ENCODE peak calls at places on chromosome 22, in five cellular contexts. Y is NT2/D1, J is GM12878, H is H1, V is HepG2. M is an unnamed sample.

GRCh38 chr22:26651840-26652239 is 5.5 kb upstream of the MIAT start:
- DNase-seq in J (no peak), Y (no peak), V (no peak), H (no peak), M (no peak)

GRCh38 chr22:31852691-31853370 is 91.5 kb upstream of the YWHAH start:
- DNase-seq in H (no peak), Y (no peak), V (no peak), J (no peak), M (no peak)

GRCh38 chr22:44940121-44940520 is 69.7 kb downstream of the PHF21B start:
- DNase-seq in Y (peak), H (no peak), J (no peak), V (no peak), M (no peak)

GRCh38 chr22:26806445-26807170 is 149.2 kb downstream of the MIAT start:
- DNase-seq in V (no peak), H (no peak), J (no peak), Y (no peak), M (no peak)

GRCh38 chr22:47061226-47061625 is 298.8 kb downstream of the TBC1D22A start:
- DNase-seq in V (no peak), J (no peak), Y (no peak), H (no peak), M (no peak)

GRCh38 chr22:39448205-39449054 is 8.4 kb upstream of the MGAT3 start:
- DNase-seq in V (no peak), Y (no peak), J (no peak), H (no peak), M (no peak)

GRCh38 chr22:27990879-27991278 is 71.8 kb upstream of the PITPNB start:
- DNase-seq in Y (peak), V (peak), J (no peak), H (peak), M (peak)

GRCh38 chr22:23533328-23533762 is 46.7 kb downstream of the IGLL1 start:
- DNase-seq in Y (peak), J (no peak), H (peak), V (peak), M (peak)

GRCh38 chr22:19844423-19845368 is 10.0 kb downstream of the GNB1L start:
- DNase-seq in Y (no peak), V (no peak), H (peak), J (no peak), M (no peak)

GRCh38 chr22:20571531-20572007 is 64.2 kb downstream of the MED15 start:
- DNase-seq in V (peak), H (peak), J (no peak), Y (no peak), M (peak)

GRCh38 chr22:41216984-41217383 is 11.9 kb downstream of the L3MBTL2 start:
- DNase-seq in Y (no peak), J (no peak), H (no peak), V (no peak), M (no peak)

GRCh38 chr22:20658433-20659222 is 115.3 kb upstream of the SERPIND1 start:
- DNase-seq in J (no peak), Y (no peak), V (no peak), H (peak), M (no peak)

GRCh38 chr22:31044262-31044861 is 36.8 kb upstream of the SMTN start:
- DNase-seq in J (no peak), Y (no peak), H (no peak), V (peak), M (no peak)

GRCh38 chr22:19132693-19133400 is 1.7 kb downstream of the TSSK2 start:
- DNase-seq in J (no peak), H (no peak), V (no peak), Y (no peak), M (no peak)

GRCh38 chr22:47094861-47095330 is 332.4 kb downstream of the TBC1D22A start:
- DNase-seq in Y (no peak), H (no peak), V (no peak), J (no peak), M (no peak)

GRCh38 chr22:29842740-29843139 is 4.7 kb upstream of the ASCC2 start:
- DNase-seq in V (peak), J (no peak), H (no peak), Y (no peak), M (no peak)

GRCh38 chr22:17237031-17237668 is 17.9 kb upstream of the ADA2 start:
- DNase-seq in V (no peak), Y (no peak), H (no peak), J (peak), M (no peak)

GRCh38 chr22:24421428-24421931 is 5.9 kb upstream of the ADORA2A start:
- DNase-seq in H (peak), J (no peak), V (peak), Y (no peak), M (peak)

GRCh38 chr22:29208502-29208862 is 2.8 kb downstream of the EMID1 start:
- DNase-seq in Y (no peak), V (no peak), J (no peak), H (no peak), M (no peak)

GRCh38 chr22:24875862-24876506 is 70.0 kb downstream of the SGSM1 start:
- DNase-seq in H (peak), J (no peak), V (no peak), Y (peak), M (peak)

GRCh38 chr22:29268511-29269229 is 602 bp downstream of the EWSR1 start:
- DNase-seq in J (no peak), Y (no peak), V (peak), H (no peak), M (no peak)

GRCh38 chr22:17627961-17628303 is 617 bp downstream of the ATP6V1E1 start:
- DNase-seq in V (no peak), J (no peak), H (no peak), Y (no peak), M (no peak)

GRCh38 chr22:20112623-20113511 is 3.0 kb upstream of the RANBP1 start:
- DNase-seq in Y (no peak), H (no peak), J (no peak), V (no peak), M (no peak)

GRCh38 chr22:50160947-50161346 is 9.6 kb upstream of the PANX2 start:
- DNase-seq in V (no peak), H (no peak), J (no peak), Y (no peak), M (no peak)

GRCh38 chr22:23787910-23788309 is 1.1 kb downstream of the SMARCB1 start:
- DNase-seq in J (no peak), H (no peak), V (no peak), Y (no peak), M (no peak)

GRCh38 chr22:35409783-35410662 is 10.1 kb downstream of the MCM5 start:
- DNase-seq in V (no peak), H (no peak), J (peak), Y (no peak), M (no peak)
- TF ChIP-seq SUZ12 in V (no peak), H (no peak), J (no peak), Y (no peak), M (no peak)

DNA sequence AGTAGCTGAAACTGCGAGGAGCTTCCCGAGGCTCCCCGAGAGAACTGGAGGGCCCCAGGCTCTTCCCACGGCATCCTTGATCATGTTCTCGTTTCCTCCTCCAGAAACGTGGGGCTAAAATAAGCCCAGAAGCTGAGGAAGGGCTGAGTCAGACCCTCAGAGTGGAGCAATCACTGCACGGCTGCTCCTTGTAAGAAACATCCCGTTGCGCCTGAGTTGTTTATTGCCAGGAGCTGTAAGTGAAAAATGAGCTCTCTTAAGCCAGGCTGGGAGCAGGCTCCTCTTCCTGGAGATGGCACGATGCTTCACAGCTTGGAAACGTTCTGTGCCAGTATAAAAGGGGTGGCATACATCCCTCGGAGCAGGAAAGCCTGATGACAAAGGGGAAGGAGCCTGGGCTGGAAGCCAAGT is 47.3 kb upstream of the SYN3 start:
- DNase-seq in V (no peak), Y (no peak), H (no peak), J (no peak), M (no peak)
- TF ChIP-seq SUZ12 in V (no peak), Y (no peak), H (no peak), J (no peak), M (no peak)

GRCh38 chr22:38034278-38034882 is 22.8 kb upstream of the PICK1 start:
- DNase-seq in H (peak), V (peak), J (peak), Y (peak), M (peak)
- TF ChIP-seq SUZ12 in H (no peak), V (no peak), J (no peak), Y (no peak), M (no peak)

GRCh38 chr22:48391820-48392219 is 1435.9 kb downstream of the BRD1 start:
- DNase-seq in V (no peak), J (no peak), Y (no peak), H (peak), M (no peak)
- TF ChIP-seq SUZ12 in V (no peak), J (no peak), Y (no peak), H (no peak), M (no peak)

GRCh38 chr22:42714768-42715430 is 5.8 kb downstream of the A4GALT start:
- DNase-seq in H (no peak), J (no peak), Y (no peak), V (no peak), M (no peak)

GRCh38 chr22:42714308-42714707 is 6.4 kb downstream of the A4GALT start:
- DNase-seq in J (no peak), Y (no peak), H (no peak), V (no peak), M (no peak)

GRCh38 chr22:42716221-42716620 is 4.4 kb downstream of the A4GALT start:
- DNase-seq in J (peak), Y (no peak), V (no peak), H (no peak), M (no peak)

GRCh38 chr22:42717197-42717967 is 3.3 kb downstream of the A4GALT start:
- DNase-seq in Y (peak), V (no peak), H (no peak), J (no peak), M (no peak)

GRCh38 chr22:42716649-42717127 is 4.0 kb downstream of the A4GALT start:
- DNase-seq in V (no peak), Y (no peak), J (peak), H (no peak), M (no peak)
- TF ChIP-seq SUZ12 in V (no peak), Y (no peak), J (no peak), H (no peak), M (no peak)

GRCh38 chr22:46029574-46030200 is 52.7 kb upstream of the WNT7B start:
- DNase-seq in Y (no peak), J (no peak), V (no peak), H (no peak), M (no peak)
- TF ChIP-seq SUZ12 in Y (no peak), J (no peak), V (no peak), H (no peak), M (no peak)